ENCODE peak calls at places on chromosomes 16 and 17, in eight cellular contexts. S is adrenal gland, K is HL-60, B is endothelial cell, J is HS-5, L is MG63, N is fibroblast of the conjunctiva, G is kidney glomerular epithelial cell. U is an unnamed sample.

GRCh38 chr17:57357830-57358426 is 101.6 kb downstream of the MSI2 start:
- DNase-seq in K (no peak), J (no peak), B (no peak), L (no peak), N (no peak), G (peak), S (peak), U (no peak)

GRCh38 chr16:89667633-89668032 is 10.0 kb downstream of the SPATA33 start:
- DNase-seq in G (no peak), S (no peak), J (no peak), K (no peak), L (no peak), N (no peak), B (no peak), U (no peak)

GRCh38 chr16:66690106-66690847 is 6.3 kb downstream of the CMTM4 start:
- DNase-seq in K (no peak), J (no peak), S (no peak), L (no peak), B (no peak), N (no peak), G (no peak), U (no peak)

GRCh38 chr16:4111748-4112696 is 4.2 kb downstream of the ADCY9 start:
- DNase-seq in L (peak), J (no peak), N (no peak), B (no peak), K (no peak), G (peak), S (no peak), U (no peak)

GRCh38 chr16:10729649-10730048 is 14.0 kb upstream of the NUBP1 start:
- DNase-seq in K (no peak), L (peak), J (no peak), N (peak), S (peak), B (no peak), G (peak), U (no peak)

GRCh38 chr17:64992325-64992802 is 64.2 kb downstream of the GNA13 start:
- DNase-seq in N (no peak), S (peak), L (peak), J (no peak), B (no peak), K (no peak), G (peak), U (no peak)

GRCh38 chr16:57341441-57342303 is 16.9 kb upstream of the CCL22 start:
- DNase-seq in G (peak), N (peak), K (no peak), L (peak), B (no peak), J (peak), S (no peak), U (no peak)

GRCh38 chr16:22161999-22162657 is at the start of gene SDR42E2:
- DNase-seq in L (no peak), J (no peak), K (no peak), G (no peak), N (no peak), S (no peak), B (peak), U (peak)

GRCh38 chr16:49216593-49216992 is 65.0 kb downstream of the CBLN1 start:
- DNase-seq in G (no peak), N (no peak), J (no peak), L (no peak), S (no peak), B (no peak), K (no peak), U (no peak)